ENCODE peak calls at places on chromosome 21, in seven cellular contexts. J is stomach, K is transverse colon, N is A549, A is heart left ventricle, M is IMR-90, Y is Peyer's patch. P is an unnamed sample.

GRCh38 chr21:21236981-21237380 is 238.8 kb downstream of the NCAM2 start:
- DNase-seq in Y (no peak), K (no peak), M (no peak), J (no peak), A (no peak), N (no peak), P (no peak)

GRCh38 chr21:45822429-45823099 is 159.0 kb upstream of the COL6A1 start:
- DNase-seq in N (no peak), A (no peak), M (no peak), Y (no peak), K (no peak), J (no peak), P (no peak)

GRCh38 chr21:28770867-28771661 is 221.6 kb downstream of the LTN1 start:
- DNase-seq in M (peak), K (no peak), A (no peak), N (no peak), Y (no peak), J (no peak), P (no peak)

GRCh38 chr21:19130379-19131028 is 726.9 kb upstream of the TMPRSS15 start:
- DNase-seq in Y (no peak), J (no peak), A (no peak), M (no peak), K (no peak), N (no peak), P (no peak)

GRCh38 chr21:27190601-27191000 is 223.7 kb upstream of the ADAMTS5 start:
- DNase-seq in M (peak), A (no peak), N (no peak), Y (no peak), K (no peak), J (no peak), P (no peak)

GRCh38 chr21:15935530-15935929 is 205.7 kb downstream of the USP25 start:
- DNase-seq in J (no peak), A (no peak), N (no peak), Y (no peak), K (no peak), M (no peak), P (no peak)

GRCh38 chr21:39381009-39381408 is 32.1 kb upstream of the HMGN1 start:
- DNase-seq in N (peak), Y (no peak), K (no peak), A (no peak), M (no peak), J (no peak), P (no peak)

GRCh38 chr21:39007985-39008384 is 175.3 kb downstream of the PSMG1 start:
- DNase-seq in N (no peak), K (no peak), J (no peak), M (no peak), A (no peak), Y (no peak), P (no peak)

GRCh38 chr21:27480841-27481261 is 514.0 kb upstream of the ADAMTS5 start:
- DNase-seq in K (no peak), J (no peak), M (peak), N (no peak), A (no peak), Y (no peak), P (no peak)

GRCh38 chr21:39232926-39233325 is 49.7 kb upstream of the PSMG1 start:
- DNase-seq in M (peak), K (no peak), A (no peak), J (no peak), N (no peak), Y (no peak), P (no peak)

GRCh38 chr21:38955495-38955894 is 149.8 kb downstream of the ETS2 start:
- DNase-seq in N (no peak), J (peak), Y (peak), K (peak), M (peak), A (peak), P (no peak)

GRCh38 chr21:21722736-21723135 is 724.5 kb downstream of the NCAM2 start:
- DNase-seq in K (no peak), Y (no peak), A (no peak), M (peak), J (no peak), N (no peak), P (no peak)

GRCh38 chr21:38820471-38821239 is 14.9 kb downstream of the ETS2 start:
- DNase-seq in M (no peak), Y (peak), N (no peak), J (no peak), K (peak), A (no peak), P (no peak)

GRCh38 chr21:45998276-45998701 is 16.7 kb downstream of the COL6A1 start:
- DNase-seq in M (no peak), N (no peak), A (peak), K (no peak), Y (no peak), J (peak), P (peak)

GRCh38 chr21:29639366-29640232 is 300.2 kb downstream of the GRIK1 start:
- DNase-seq in A (no peak), J (no peak), N (no peak), M (no peak), K (no peak), Y (no peak), P (no peak)

GRCh38 chr21:18529253-18529652 is 125.7 kb upstream of the TMPRSS15 start:
- DNase-seq in J (no peak), K (no peak), N (no peak), Y (no peak), A (no peak), M (no peak), P (no peak)

GRCh38 chr21:17476006-17476405 is 36.8 kb upstream of the CXADR start:
- DNase-seq in A (no peak), J (peak), N (no peak), K (no peak), Y (no peak), M (no peak), P (peak)

GRCh38 chr21:17351766-17352165 is 161.1 kb upstream of the CXADR start:
- DNase-seq in M (no peak), Y (no peak), J (no peak), K (no peak), N (no peak), A (no peak), P (no peak)

GRCh38 chr21:33831962-33832659 is 83.5 kb downstream of the ATP5PO start:
- DNase-seq in A (no peak), M (no peak), K (no peak), J (no peak), N (no peak), Y (no peak), P (no peak)

GRCh38 chr21:15682977-15683376 is 46.8 kb upstream of the USP25 start:
- DNase-seq in Y (no peak), K (no peak), A (no peak), J (no peak), M (peak), N (no peak), P (no peak)

GRCh38 chr21:46152939-46153258 is 2.5 kb downstream of the FTCD start:
- DNase-seq in N (no peak), J (no peak), A (peak), K (no peak), M (no peak), Y (no peak), P (no peak)

DNA sequence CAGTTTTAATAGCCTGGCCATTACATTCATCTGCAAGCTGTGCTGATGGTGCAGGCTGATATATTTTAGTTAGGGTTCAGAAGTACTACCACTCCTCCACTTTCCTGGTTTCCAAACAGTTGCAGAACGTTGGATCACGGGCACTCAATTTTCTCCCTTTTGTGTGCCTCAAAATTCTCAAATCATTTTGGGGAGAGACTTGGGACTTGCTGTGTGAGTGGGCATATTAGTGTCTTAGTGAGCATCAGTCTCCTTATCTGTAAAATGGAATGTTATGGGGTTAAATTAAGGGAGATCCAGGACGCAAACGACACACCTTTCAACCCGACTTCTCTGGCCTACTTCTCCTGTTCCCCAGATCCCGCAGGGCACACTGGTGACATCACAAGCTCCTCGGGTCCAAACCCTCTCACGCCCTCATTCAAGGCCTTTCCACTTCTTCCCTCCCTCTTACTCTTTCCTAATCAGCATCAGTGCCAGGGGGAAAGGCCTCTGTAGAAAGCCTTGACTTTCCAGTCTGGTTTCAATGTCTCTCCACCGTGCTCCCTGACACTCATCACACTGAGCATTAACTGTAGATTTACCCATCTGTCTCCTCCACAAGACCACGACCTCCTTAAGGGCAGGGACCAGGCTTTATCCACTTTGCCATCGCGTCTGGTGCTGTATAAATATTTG is 1.2 kb downstream of the PIGP start:
- DNase-seq in K (peak), A (peak), Y (peak), J (peak), N (peak), M (peak), P (peak)
- TF ChIP-seq POLR2A in K (no peak), A (no peak), Y (no peak), J (no peak), N (no peak), M (peak), P (no peak)

GRCh38 chr21:44800103-44800502 is 1.5 kb downstream of the UBE2G2 start:
- DNase-seq in J (peak), N (peak), K (no peak), M (peak), A (no peak), Y (peak), P (no peak)
- H3K4me3 ChIP-seq in J (peak), N (peak), K (no peak), M (no peak), A (peak), Y (no peak), P (no peak)

GRCh38 chr21:42737969-42738590 is 84.7 kb downstream of the PDE9A start:
- DNase-seq in Y (peak), K (peak), N (no peak), A (peak), J (peak), M (no peak), P (peak)
- TF ChIP-seq POLR2A in Y (no peak), K (peak), N (no peak), A (no peak), J (no peak), M (no peak), P (no peak)

DNA sequence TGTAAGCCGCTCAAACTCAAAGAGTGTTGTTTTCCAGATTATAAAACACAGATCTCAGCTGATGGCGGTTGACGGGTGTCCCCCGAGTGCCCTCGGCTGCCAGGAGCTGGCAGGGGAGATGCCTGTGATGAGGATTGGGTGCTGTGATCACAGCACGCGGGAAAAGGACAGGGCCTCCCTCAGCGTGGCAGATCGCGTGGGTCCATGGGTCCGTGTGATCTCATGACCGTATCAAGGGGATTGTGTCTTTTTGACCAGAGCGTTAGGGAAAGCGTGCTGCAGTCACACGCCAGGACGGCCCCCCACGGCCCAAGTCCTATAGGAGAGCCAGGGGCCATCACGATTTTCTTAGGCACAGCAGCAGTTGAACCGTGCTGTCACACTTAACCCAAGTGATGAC is 51.9 kb downstream of the PDE9A start:
- DNase-seq in A (no peak), J (no peak), Y (no peak), M (no peak), K (no peak), N (no peak), P (no peak)
- H3K4me3 ChIP-seq in A (no peak), J (no peak), Y (no peak), M (no peak), K (no peak), N (no peak), P (no peak)

GRCh38 chr21:41390043-41390639 is 28.3 kb downstream of the MX2 start:
- DNase-seq in M (no peak), J (no peak), A (peak), N (no peak), K (no peak), Y (no peak), P (no peak)
- TF ChIP-seq POLR2A in M (no peak), J (no peak), A (no peak), N (no peak), K (no peak), Y (no peak), P (no peak)

GRCh38 chr21:35779690-35780570 is 280.4 kb downstream of the SETD4 start:
- DNase-seq in K (no peak), Y (no peak), M (peak), A (peak), N (no peak), J (no peak), P (peak)
- H3K4me3 ChIP-seq in K (no peak), Y (no peak), M (no peak), A (no peak), N (no peak), J (no peak), P (no peak)

DNA sequence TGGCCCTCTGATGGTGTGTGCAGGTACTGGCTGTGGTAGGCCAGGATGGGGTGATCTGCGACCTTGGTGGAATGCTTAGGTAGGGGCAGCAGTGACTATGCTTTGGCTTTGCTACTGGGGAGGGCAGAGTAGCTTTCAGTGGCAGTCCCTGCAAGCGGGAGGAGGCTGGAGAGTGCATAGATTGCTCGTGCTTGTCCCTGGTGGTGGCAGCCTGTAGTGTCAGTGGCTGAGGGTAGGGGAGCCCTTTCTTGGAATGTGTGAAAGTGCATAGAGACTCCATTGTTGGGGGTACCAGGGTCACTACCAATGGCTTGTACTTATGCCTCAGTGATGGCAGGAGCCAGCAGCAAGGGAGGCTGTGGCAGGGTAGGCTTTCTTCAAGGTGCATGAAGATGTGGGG is 582.6 kb downstream of the MRPL39 start:
- DNase-seq in A (no peak), N (no peak), Y (no peak), K (no peak), M (no peak), J (no peak), P (no peak)
- TF ChIP-seq POLR2A in A (no peak), N (no peak), Y (no peak), K (no peak), M (no peak), J (no peak), P (no peak)

DNA sequence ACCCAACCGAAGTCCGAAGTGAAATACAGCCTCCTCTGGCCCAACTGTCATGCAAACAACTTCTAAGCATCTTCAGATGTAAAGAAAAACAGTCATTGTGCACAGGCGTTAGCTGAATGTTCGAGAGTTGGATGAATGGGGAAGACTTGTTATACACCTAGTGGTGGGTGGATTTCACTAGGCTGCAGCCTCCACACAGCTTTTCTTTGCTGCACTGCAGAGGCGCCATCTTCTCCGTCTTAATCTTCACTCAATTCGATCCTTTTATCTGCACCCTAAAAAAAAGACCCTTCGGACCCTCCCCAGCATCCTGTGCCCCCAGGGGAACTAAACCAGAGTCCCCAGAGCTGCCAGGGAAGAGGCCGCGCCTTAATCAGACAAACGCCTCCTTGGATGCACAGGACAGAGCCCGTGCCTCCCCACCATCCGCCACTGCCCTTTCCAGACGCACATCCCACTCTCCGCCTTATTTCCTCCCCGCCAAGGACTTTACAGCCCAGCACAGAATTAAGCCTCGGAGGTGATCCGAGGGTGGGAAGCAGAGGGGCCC is 1.4 kb downstream of the APP start:
- DNase-seq in Y (peak), N (peak), J (peak), M (peak), K (peak), A (peak), P (peak)
- H3K4me3 ChIP-seq in Y (peak), N (peak), J (peak), M (peak), K (peak), A (peak), P (peak)

DNA sequence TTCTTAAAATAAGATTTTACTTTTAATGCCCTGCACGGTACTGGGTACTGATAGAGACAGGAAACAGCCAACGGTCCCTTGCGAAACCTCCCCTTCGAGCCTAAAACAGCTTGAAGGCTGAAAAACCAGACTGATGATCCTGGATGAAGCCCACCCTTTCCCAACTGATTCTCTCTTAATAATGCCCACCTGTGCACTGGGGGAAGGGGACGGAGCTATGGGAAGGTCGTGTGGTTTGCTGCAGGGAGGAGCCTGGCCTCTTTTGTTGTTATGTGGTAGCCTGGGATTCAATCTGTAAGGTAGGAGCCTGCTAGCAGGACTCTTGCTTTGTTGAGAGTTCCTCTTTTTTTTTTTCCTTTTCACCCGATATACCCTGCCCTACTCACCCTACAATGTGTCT is 25.6 kb downstream of the SAMSN1 start:
- DNase-seq in J (no peak), N (no peak), Y (no peak), M (no peak), K (no peak), A (peak), P (no peak)
- TF ChIP-seq POLR2A in J (no peak), N (no peak), Y (no peak), M (no peak), K (no peak), A (no peak), P (no peak)

P was measured in body of pancreas.